ENCODE peak calls at places on chromosome 17, in eight cellular contexts. E is gastrocnemius medialis, T is Peyer's patch, I is ovary, Q is choroid plexus epithelial cell, U is nephron progenitor cell, G is right lobe of liver, P is brain microvascular endothelial cell. K is an unnamed sample.

GRCh38 chr17:73934696-73935095 is 268.8 kb upstream of the RPL38 start:
- DNase-seq in E (no peak), Q (no peak), G (no peak), U (no peak), I (no peak), T (no peak), P (no peak), K (no peak)

GRCh38 chr17:58414596-58414997 is 2.7 kb downstream of the RNF43 start:
- DNase-seq in U (no peak), G (no peak), T (no peak), I (no peak), P (no peak), E (no peak), Q (no peak), K (no peak)

GRCh38 chr17:7929158-7930029 is at the start of gene KCNAB3:
- DNase-seq in U (peak; percentile 86), P (peak; percentile 68), G (no peak), E (no peak), T (peak; percentile 68), I (peak; percentile 58), Q (peak; percentile 86), K (peak; percentile 81)

GRCh38 chr17:61415374-61416210 is 15.9 kb downstream of the TBX2 start:
- DNase-seq in Q (no peak), P (no peak), G (no peak), U (no peak), T (no peak), I (no peak), E (peak; percentile 10), K (no peak)

GRCh38 chr17:22286337-22287041 is 594.2 kb downstream of the KCNJ18 start:
- DNase-seq in P (no peak), E (no peak), I (no peak), Q (no peak), U (no peak), G (peak; percentile 31), T (no peak), K (no peak)

GRCh38 chr17:58415371-58416055 is 1.8 kb downstream of the RNF43 start:
- DNase-seq in P (no peak), U (peak; percentile 51), G (peak; percentile 77), T (peak; percentile 75), E (no peak), I (no peak), Q (no peak), K (peak; percentile 49)

GRCh38 chr17:7258731-7259554 is 3.3 kb downstream of the CLDN7 start:
- DNase-seq in E (no peak), P (no peak), U (no peak), I (no peak), T (peak; percentile 90), Q (peak; percentile 29), G (peak; percentile 90), K (no peak)

GRCh38 chr17:45783593-45784292 is 377 bp upstream of the CRHR1 start:
- DNase-seq in Q (no peak), U (peak; percentile 74), P (no peak), E (no peak), T (no peak), G (no peak), I (no peak), K (peak; percentile 68)

GRCh38 chr17:82772026-82772425 is 20.2 kb downstream of the TBCD start:
- DNase-seq in Q (peak; percentile 85), G (peak; percentile 85), U (no peak), I (no peak), P (peak; percentile 35), T (no peak), E (no peak), K (no peak)

GRCh38 chr17:48812001-48812400 is 5.0 kb downstream of the TTLL6 start:
- DNase-seq in Q (no peak), I (no peak), T (no peak), P (no peak), E (no peak), U (no peak), G (no peak), K (no peak)

GRCh38 chr17:57541472-57542394 is 203.4 kb downstream of the CCDC182 start:
- DNase-seq in U (no peak), Q (peak; percentile 81), I (no peak), T (peak; percentile 78), G (no peak), P (peak; percentile 92), E (peak; percentile 74), K (no peak)

GRCh38 chr17:71521724-71522123 is 599.1 kb upstream of the SOX9 start:
- DNase-seq in Q (no peak), E (no peak), G (no peak), U (no peak), T (no peak), P (no peak), I (no peak), K (no peak)

GRCh38 chr17:82887255-82888164 is 47.7 kb upstream of the ZNF750 start:
- DNase-seq in T (no peak), Q (peak; percentile 13), G (no peak), U (no peak), I (no peak), E (no peak), P (no peak), K (no peak)

GRCh38 chr17:83171661-83172060 is 92.3 kb downstream of the METRNL start:
- DNase-seq in I (peak; percentile 7), G (peak; percentile 37), Q (no peak), U (no peak), T (peak; percentile 42), E (peak; percentile 12), P (no peak), K (no peak)

GRCh38 chr17:82118815-82119380 is 20.9 kb upstream of the FASN start:
- DNase-seq in P (no peak), T (no peak), I (no peak), U (no peak), Q (peak; percentile 59), G (no peak), E (no peak), K (no peak)

GRCh38 chr17:74123350-74123749 is 80.1 kb upstream of the RPL38 start:
- DNase-seq in G (no peak), I (no peak), P (no peak), U (no peak), Q (peak; percentile 13), E (no peak), T (peak; percentile 31), K (no peak)

GRCh38 chr17:9050801-9051401 is 29.6 kb downstream of the NTN1 start:
- DNase-seq in I (no peak), T (no peak), G (no peak), Q (peak; percentile 0), P (no peak), E (no peak), U (no peak), K (no peak)

GRCh38 chr17:2180768-2181167 is 122.8 kb downstream of the SMG6 start:
- DNase-seq in Q (no peak), P (no peak), G (no peak), I (peak; percentile 8), E (no peak), U (no peak), T (no peak), K (no peak)

GRCh38 chr17:4557626-4558310 is 2.6 kb upstream of the MYBBP1A start:
- DNase-seq in G (no peak), I (no peak), E (no peak), Q (no peak), P (no peak), T (no peak), U (no peak), K (no peak)

DNA sequence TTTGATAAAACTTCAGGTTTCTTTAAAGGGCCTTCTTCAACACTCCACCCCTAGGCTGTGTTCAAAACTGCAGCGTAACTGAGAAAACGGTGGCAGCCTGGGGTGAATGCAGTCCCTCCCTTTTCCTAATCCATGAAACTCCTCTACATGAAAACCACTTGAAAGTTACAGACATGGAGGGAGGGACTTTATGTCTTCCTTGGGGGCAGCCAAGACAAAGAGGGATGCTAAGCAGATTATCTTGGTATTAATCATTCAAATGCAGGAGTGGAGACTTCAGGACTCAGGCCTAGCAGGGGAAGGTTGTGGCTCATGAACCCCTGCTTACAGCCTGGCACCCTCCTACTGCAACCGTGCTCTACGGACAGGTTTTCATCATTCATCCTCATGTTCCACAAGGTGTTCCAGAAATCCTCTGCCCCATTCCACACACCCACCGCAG is 46.8 kb downstream of the RNF112 start:
- DNase-seq in U (no peak), P (no peak), Q (no peak), T (no peak), G (no peak), E (no peak), I (no peak), K (no peak)
- TF ChIP-seq CTCF in U (no peak), P (peak; percentile 2), Q (peak; percentile 46), T (no peak), G (no peak), E (no peak), I (no peak), K (no peak)

GRCh38 chr17:64147110-64148016 is 17.4 kb upstream of the ERN1 start:
- DNase-seq in T (no peak), U (no peak), Q (peak; percentile 11), I (no peak), P (no peak), E (no peak), G (no peak), K (no peak)
- TF ChIP-seq CTCF in T (no peak), U (no peak), Q (no peak), I (no peak), P (no peak), E (no peak), G (no peak), K (no peak)

GRCh38 chr17:41284043-41284442 is 8.5 kb downstream of the KRTAP9-7 start:
- DNase-seq in I (no peak), P (no peak), E (no peak), U (no peak), T (no peak), Q (peak; percentile 20), G (no peak), K (no peak)

DNA sequence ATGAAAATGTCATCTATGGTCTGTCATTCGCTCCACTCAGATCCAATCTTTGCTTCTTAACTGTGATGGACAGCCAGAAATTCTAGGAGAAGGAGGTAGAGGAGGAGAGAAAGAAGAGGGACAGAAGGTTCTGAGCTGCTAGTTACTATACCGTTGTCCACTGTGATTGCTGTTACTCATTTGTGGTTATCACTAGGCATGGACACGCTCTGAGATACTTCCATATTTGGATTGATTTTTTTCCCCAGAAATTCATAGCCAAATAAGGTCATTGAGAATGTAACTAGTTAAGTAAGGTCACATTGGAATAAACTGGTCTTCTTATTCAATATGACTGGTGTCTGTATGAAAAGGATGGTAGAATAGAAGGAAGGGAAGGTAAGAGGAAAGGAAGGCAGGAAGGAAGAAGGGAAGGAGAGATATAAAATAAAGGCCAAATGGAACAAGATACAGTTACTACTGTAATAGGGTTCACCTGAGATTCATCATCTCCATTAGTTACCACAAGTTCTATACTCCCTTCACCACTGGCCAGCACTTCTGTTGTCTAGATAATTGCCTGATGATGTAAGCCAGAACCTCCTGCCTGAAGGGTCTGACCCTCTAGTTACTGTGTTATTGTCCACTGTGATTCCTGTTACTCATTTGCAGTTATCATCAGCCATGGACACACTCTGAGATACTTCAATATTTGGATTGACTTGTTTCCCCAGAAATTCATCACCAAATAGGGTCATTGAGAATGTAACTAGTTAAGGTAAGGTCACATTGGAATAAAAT is 2.9 kb downstream of the KRTAP9-7 start:
- DNase-seq in T (no peak), E (no peak), G (no peak), Q (no peak), I (no peak), P (no peak), U (no peak), K (no peak)
- TF ChIP-seq CTCF in T (no peak), E (no peak), G (no peak), Q (no peak), I (no peak), P (no peak), U (no peak), K (no peak)

GRCh38 chr17:32443827-32444300 is 446 bp upstream of the PSMD11 start:
- DNase-seq in I (no peak), E (no peak), G (no peak), P (no peak), U (no peak), T (peak; percentile 48), Q (no peak), K (no peak)
- TF ChIP-seq CTCF in I (no peak), E (no peak), G (no peak), P (no peak), U (peak; percentile 97), T (no peak), Q (no peak), K (no peak)

K was measured in glutamatergic neuron.